ENCODE peak calls at places on chromosomes 16 and 17, in four cellular contexts. Y is effector memory CD4-positive, alpha-beta T cell; I is Panc1; K is IMR-90. L is an unnamed sample. For H3K36me3, the result is how much of the 10 kb centered on the place peaks cover.

GRCh38 chr17:19718041-19718612 is 1.7 kb upstream of the SLC47A2 start:
- DNase-seq in Y (no peak), I (no peak), K (no peak), L (no peak)

GRCh38 chr17:82232876-82233785 is 4.3 kb downstream of the SLC16A3 start:
- DNase-seq in K (no peak), Y (no peak), I (no peak), L (no peak)

GRCh38 chr17:78669975-78670518 is 92.9 kb upstream of the DNAH17 start:
- DNase-seq in K (no peak), I (no peak), Y (no peak), L (no peak)

GRCh38 chr16:21301895-21302291 is 23.8 kb upstream of the CRYM start:
- DNase-seq in K (peak), I (peak), Y (no peak), L (no peak)

GRCh38 chr17:13393841-13394710 is 207.7 kb downstream of the HS3ST3A1 start:
- DNase-seq in I (no peak), Y (no peak), K (peak), L (peak)

GRCh38 chr17:49815761-49816281 is 27.3 kb downstream of the KAT7 start:
- DNase-seq in I (no peak), K (no peak), Y (no peak), L (no peak)

GRCh38 chr17:71423871-71424546 is 696.8 kb upstream of the SOX9 start:
- DNase-seq in K (peak), I (peak), Y (no peak), L (peak)

GRCh38 chr17:71638668-71639067 is 482.2 kb upstream of the SOX9 start:
- DNase-seq in Y (no peak), K (no peak), I (no peak), L (no peak)

GRCh38 chr16:90022209-90023077 is 3.2 kb upstream of the DBNDD1 start:
- DNase-seq in I (peak), Y (peak), K (peak), L (peak)

GRCh38 chr17:34254146-34254545 is 939 bp upstream of the CCL2 start:
- DNase-seq in I (no peak), K (peak), Y (no peak), L (no peak)

GRCh38 chr17:17089206-17089550 is 46.9 kb downstream of the MPRIP start:
- DNase-seq in K (no peak), I (no peak), Y (no peak), L (no peak)

GRCh38 chr16:27920391-27920891 is 143.1 kb downstream of the GSG1L start:
- DNase-seq in I (no peak), K (no peak), Y (no peak), L (no peak)

GRCh38 chr16:69311533-69312388 is 611 bp downstream of the VPS4A start:
- DNase-seq in Y (no peak), I (no peak), K (no peak), L (no peak)

GRCh38 chr17:83176272-83176955 is 97.0 kb downstream of the METRNL start:
- DNase-seq in K (no peak), I (no peak), Y (no peak), L (no peak)

GRCh38 chr16:4847774-4848587 is 700 bp downstream of the UBN1 start:
- DNase-seq in I (no peak), K (peak), Y (peak), L (no peak)

GRCh38 chr17:77160877-77161530 is 20.2 kb downstream of the SEC14L1 start:
- DNase-seq in Y (no peak), K (no peak), I (no peak), L (no peak)

GRCh38 chr17:3557768-3558583 is at the start of gene TRPV3:
- DNase-seq in K (no peak), Y (peak), I (no peak), L (peak)

GRCh38 chr16:88835383-88835782 is 21.4 kb downstream of the GALNS start:
- DNase-seq in K (no peak), Y (no peak), I (no peak), L (no peak)

GRCh38 chr16:50942143-50942542 is 200.3 kb downstream of the CYLD start:
- DNase-seq in I (no peak), Y (no peak), K (no peak), L (no peak)

GRCh38 chr16:8760021-8760420 is 37.4 kb downstream of the TMEM186 start:
- DNase-seq in K (no peak), I (no peak), Y (no peak), L (no peak)

GRCh38 chr17:8060274-8060673 is 21.4 kb downstream of the ALOX15B start:
- DNase-seq in K (peak), I (peak), Y (peak), L (no peak)

GRCh38 chr16:88643546-88643932 is 5.2 kb downstream of the IL17C start:
- DNase-seq in K (no peak), I (no peak), Y (no peak), L (no peak)

GRCh38 chr16:89246903-89247733 is 29.6 kb downstream of the ZNF778 start:
- DNase-seq in Y (peak), K (peak), I (no peak), L (no peak)

GRCh38 chr16:47008174-47008573 is 34.7 kb upstream of the DNAJA2 start:
- DNase-seq in Y (no peak), K (peak), I (no peak), L (no peak)

GRCh38 chr16:78761427-78761826 is 662.0 kb downstream of the WWOX start:
- DNase-seq in K (no peak), I (no peak), Y (no peak), L (no peak)

GRCh38 chr16:50593410-50594139 is 45.4 kb downstream of the NKD1 start:
- DNase-seq in I (no peak), Y (no peak), K (no peak), L (no peak)

GRCh38 chr17:62750502-62751349 is 57.4 kb downstream of the MARCHF10 start:
- DNase-seq in K (peak), I (no peak), Y (no peak), L (peak)

GRCh38 chr17:63682441-63682840 is 17.5 kb downstream of the LIMD2 start:
- DNase-seq in I (no peak), K (no peak), Y (no peak), L (no peak)

GRCh38 chr17:8563024-8563776 is 67.3 kb downstream of the MYH10 start:
- DNase-seq in I (no peak), Y (no peak), K (no peak), L (no peak)

GRCh38 chr17:16052486-16052885 is 52.9 kb downstream of the TTC19 start:
- DNase-seq in I (no peak), K (peak), Y (no peak), L (no peak)

GRCh38 chr17:64230551-64231408 is 32.3 kb downstream of the TEX2 start:
- DNase-seq in I (no peak), K (peak), Y (no peak), L (peak)

GRCh38 chr16:84331998-84332780 is 36.1 kb upstream of the ATP2C2 start:
- DNase-seq in K (no peak), I (no peak), Y (no peak), L (peak)

GRCh38 chr16:55701442-55702319 is 45.9 kb downstream of the SLC6A2 start:
- DNase-seq in Y (no peak), I (no peak), K (peak), L (no peak)

GRCh38 chr17:62668091-62668804 is 40.8 kb downstream of the MRC2 start:
- DNase-seq in Y (no peak), I (no peak), K (no peak), L (no peak)

GRCh38 chr16:68961778-68962402 is 118.6 kb downstream of the TANGO6 start:
- DNase-seq in I (no peak), Y (no peak), K (no peak), L (no peak)

GRCh38 chr17:31677681-31678080 is 181.4 kb downstream of the COPRS start:
- DNase-seq in Y (no peak), I (no peak), K (no peak), L (no peak)

GRCh38 chr17:38897176-38897575 is 27.3 kb downstream of the LASP1 start:
- DNase-seq in I (no peak), K (peak), Y (no peak), L (no peak)
- H3K36me3 ChIP-seq in I (under half), K (half or more), Y (under half), L (under half)

GRCh38 chr17:18252160-18252559 is 6.4 kb downstream of the FLII start:
- DNase-seq in K (no peak), I (no peak), Y (no peak), L (no peak)
- H3K36me3 ChIP-seq in K (half or more), I (under half), Y (half or more), L (under half)

GRCh38 chr17:29578626-29579485 is 10.4 kb downstream of the TP53I13 start:
- DNase-seq in Y (no peak), K (no peak), I (no peak), L (no peak)

GRCh38 chr17:29577778-29578211 is 9.3 kb downstream of the TP53I13 start:
- DNase-seq in I (no peak), Y (no peak), K (peak), L (no peak)

GRCh38 chr17:29582254-29582765 is 7.1 kb downstream of the GIT1 start:
- DNase-seq in I (no peak), K (no peak), Y (no peak), L (no peak)

GRCh38 chr17:29581583-29582253 is 7.7 kb downstream of the GIT1 start:
- DNase-seq in K (no peak), I (no peak), Y (no peak), L (no peak)

GRCh38 chr17:29579866-29580771 is 9.3 kb downstream of the GIT1 start:
- DNase-seq in I (no peak), Y (peak), K (peak), L (no peak)
- H3K36me3 ChIP-seq in I (under half), Y (under half), K (half or more), L (under half)

DNA sequence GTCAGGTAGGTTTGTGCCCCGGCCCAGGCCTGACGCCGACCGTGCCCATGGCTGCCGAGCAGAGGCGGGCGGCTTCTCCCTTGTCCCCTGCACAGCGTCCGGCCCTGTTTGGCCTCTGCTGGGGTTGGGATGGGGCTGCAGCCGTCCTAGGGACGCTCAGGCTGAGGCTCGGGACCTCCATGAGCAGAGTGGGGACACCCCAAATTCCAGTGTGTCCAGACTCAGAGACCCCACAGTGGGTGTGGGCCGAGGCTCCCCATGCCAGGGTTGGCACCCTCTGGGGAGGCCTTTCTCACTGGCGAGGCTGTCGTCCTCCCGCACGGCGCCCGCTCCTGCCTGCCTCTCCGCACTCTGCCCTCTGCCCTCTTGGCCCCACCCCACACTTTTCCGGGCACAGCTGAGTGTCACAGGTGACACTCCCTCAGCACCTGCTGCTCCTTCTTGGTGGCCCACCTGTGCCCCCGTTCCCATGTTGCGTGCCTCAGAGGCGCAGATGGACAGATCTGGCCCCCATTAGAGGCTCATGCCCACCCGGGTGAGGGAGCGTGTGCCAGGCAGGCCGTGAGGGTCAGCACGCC is 16.1 kb downstream of the TRAF7 start:
- DNase-seq in Y (no peak), K (no peak), I (no peak), L (no peak)
- H3K36me3 ChIP-seq in Y (half or more), K (half or more), I (under half), L (under half)

GRCh38 chr16:70786020-70786419 is 14.9 kb downstream of the VAC14 start:
- DNase-seq in Y (no peak), I (no peak), K (no peak), L (no peak)
- H3K36me3 ChIP-seq in Y (half or more), I (under half), K (under half), L (under half)

GRCh38 chr16:85570735-85571562 is 42.2 kb upstream of the GSE1 start:
- DNase-seq in K (no peak), I (no peak), Y (no peak), L (no peak)
- H3K36me3 ChIP-seq in K (under half), I (under half), Y (under half), L (under half)

L was measured in kidney epithelial cell.